ENCODE peak calls at places on chromosomes 2 and 18, in six cellular contexts. One of them, this sample, is unnamed.

GRCh38 chr2:118937817-118938216 is 4.2 kb upstream of the MARCO start:
- DNase-seq in cardiac fibroblast: no peak
- DNase-seq in NT2/D1: no peak
- DNase-seq in stimulated activated CD4-positive, alpha-beta T cell treated with anti-CD3 and anti-CD28 coated beads, Interleukin-2, amount 100 ng/mL, for 48 hours: no peak
- DNase-seq in stimulated activated naive B cell treated with anti-CD40 and anti-IgM and Interleukin-4, amounts not matched to agents 10 μg/mL and 1 μg/mL and 100 μg/mL, for 72 hours: no peak
- DNase-seq in NCI-H82: no peak
- DNase-seq in this sample: no peak

GRCh38 chr2:190126758-190127157 is 64.2 kb upstream of the MSTN start:
- DNase-seq in NCI-H82: no peak
- DNase-seq in cardiac fibroblast: peak; percentile 60
- DNase-seq in NT2/D1: no peak
- DNase-seq in stimulated activated CD4-positive, alpha-beta T cell treated with anti-CD3 and anti-CD28 coated beads, Interleukin-2, amount 100 ng/mL, for 48 hours: no peak
- DNase-seq in stimulated activated naive B cell treated with anti-CD40 and anti-IgM and Interleukin-4, amounts not matched to agents 10 μg/mL and 1 μg/mL and 100 μg/mL, for 72 hours: no peak
- DNase-seq in this sample: peak; percentile 56

GRCh38 chr2:26559044-26559405 is 81.1 kb upstream of the OTOF start:
- DNase-seq in stimulated activated naive B cell treated with anti-CD40 and anti-IgM and Interleukin-4, amounts not matched to agents 10 μg/mL and 1 μg/mL and 100 μg/mL, for 72 hours: no peak
- DNase-seq in cardiac fibroblast: no peak
- DNase-seq in stimulated activated CD4-positive, alpha-beta T cell treated with anti-CD3 and anti-CD28 coated beads, Interleukin-2, amount 100 ng/mL, for 48 hours: no peak
- DNase-seq in NT2/D1: no peak
- DNase-seq in NCI-H82: no peak
- DNase-seq in this sample: no peak

GRCh38 chr2:131125195-131125757 is 20.1 kb downstream of the PLEKHB2 start:
- DNase-seq in stimulated activated naive B cell treated with anti-CD40 and anti-IgM and Interleukin-4, amounts not matched to agents 10 μg/mL and 1 μg/mL and 100 μg/mL, for 72 hours: no peak
- DNase-seq in NCI-H82: no peak
- DNase-seq in stimulated activated CD4-positive, alpha-beta T cell treated with anti-CD3 and anti-CD28 coated beads, Interleukin-2, amount 100 ng/mL, for 48 hours: no peak
- DNase-seq in NT2/D1: no peak
- DNase-seq in cardiac fibroblast: no peak
- DNase-seq in this sample: no peak

GRCh38 chr18:47283476-47283875 is 32.0 kb upstream of the SKOR2 start:
- DNase-seq in NT2/D1: no peak
- DNase-seq in stimulated activated CD4-positive, alpha-beta T cell treated with anti-CD3 and anti-CD28 coated beads, Interleukin-2, amount 100 ng/mL, for 48 hours: no peak
- DNase-seq in cardiac fibroblast: peak; percentile 30
- DNase-seq in stimulated activated naive B cell treated with anti-CD40 and anti-IgM and Interleukin-4, amounts not matched to agents 10 μg/mL and 1 μg/mL and 100 μg/mL, for 72 hours: no peak
- DNase-seq in NCI-H82: peak; percentile 65
- DNase-seq in this sample: peak; percentile 46

GRCh38 chr2:168179592-168179991 is 67.8 kb downstream of the STK39 start:
- DNase-seq in NT2/D1: no peak
- DNase-seq in NCI-H82: peak; percentile 44
- DNase-seq in stimulated activated naive B cell treated with anti-CD40 and anti-IgM and Interleukin-4, amounts not matched to agents 10 μg/mL and 1 μg/mL and 100 μg/mL, for 72 hours: no peak
- DNase-seq in cardiac fibroblast: no peak
- DNase-seq in stimulated activated CD4-positive, alpha-beta T cell treated with anti-CD3 and anti-CD28 coated beads, Interleukin-2, amount 100 ng/mL, for 48 hours: no peak
- DNase-seq in this sample: no peak

GRCh38 chr2:83054751-83055150 is 1404.3 kb downstream of the SUCLG1 start:
- DNase-seq in stimulated activated CD4-positive, alpha-beta T cell treated with anti-CD3 and anti-CD28 coated beads, Interleukin-2, amount 100 ng/mL, for 48 hours: no peak
- DNase-seq in stimulated activated naive B cell treated with anti-CD40 and anti-IgM and Interleukin-4, amounts not matched to agents 10 μg/mL and 1 μg/mL and 100 μg/mL, for 72 hours: no peak
- DNase-seq in cardiac fibroblast: no peak
- DNase-seq in NT2/D1: no peak
- DNase-seq in NCI-H82: no peak
- DNase-seq in this sample: peak; percentile 47

GRCh38 chr2:240236217-240237111 is 96.0 kb upstream of the OTOS start:
- DNase-seq in stimulated activated CD4-positive, alpha-beta T cell treated with anti-CD3 and anti-CD28 coated beads, Interleukin-2, amount 100 ng/mL, for 48 hours: no peak
- DNase-seq in stimulated activated naive B cell treated with anti-CD40 and anti-IgM and Interleukin-4, amounts not matched to agents 10 μg/mL and 1 μg/mL and 100 μg/mL, for 72 hours: no peak
- DNase-seq in NCI-H82: peak; percentile 57
- DNase-seq in cardiac fibroblast: peak; percentile 31
- DNase-seq in NT2/D1: no peak
- DNase-seq in this sample: no peak

GRCh38 chr2:130759906-130760753 is 4.8 kb downstream of the AMER3 start:
- DNase-seq in stimulated activated naive B cell treated with anti-CD40 and anti-IgM and Interleukin-4, amounts not matched to agents 10 μg/mL and 1 μg/mL and 100 μg/mL, for 72 hours: no peak
- DNase-seq in NCI-H82: peak; percentile 61
- DNase-seq in cardiac fibroblast: peak; percentile 13
- DNase-seq in stimulated activated CD4-positive, alpha-beta T cell treated with anti-CD3 and anti-CD28 coated beads, Interleukin-2, amount 100 ng/mL, for 48 hours: no peak
- DNase-seq in NT2/D1: no peak
- DNase-seq in this sample: peak; percentile 25

GRCh38 chr2:162234620-162235462 is 8.4 kb downstream of the FAP start:
- DNase-seq in cardiac fibroblast: no peak
- DNase-seq in NCI-H82: no peak
- DNase-seq in stimulated activated naive B cell treated with anti-CD40 and anti-IgM and Interleukin-4, amounts not matched to agents 10 μg/mL and 1 μg/mL and 100 μg/mL, for 72 hours: no peak
- DNase-seq in NT2/D1: no peak
- DNase-seq in stimulated activated CD4-positive, alpha-beta T cell treated with anti-CD3 and anti-CD28 coated beads, Interleukin-2, amount 100 ng/mL, for 48 hours: no peak
- DNase-seq in this sample: no peak

GRCh38 chr2:124639524-124639923 is 614.4 kb downstream of the CNTNAP5 start:
- DNase-seq in stimulated activated CD4-positive, alpha-beta T cell treated with anti-CD3 and anti-CD28 coated beads, Interleukin-2, amount 100 ng/mL, for 48 hours: no peak
- DNase-seq in cardiac fibroblast: no peak
- DNase-seq in NCI-H82: no peak
- DNase-seq in stimulated activated naive B cell treated with anti-CD40 and anti-IgM and Interleukin-4, amounts not matched to agents 10 μg/mL and 1 μg/mL and 100 μg/mL, for 72 hours: no peak
- DNase-seq in NT2/D1: no peak
- DNase-seq in this sample: no peak

GRCh38 chr2:173400760-173401159 is 46.1 kb downstream of the CDCA7 start:
- DNase-seq in stimulated activated naive B cell treated with anti-CD40 and anti-IgM and Interleukin-4, amounts not matched to agents 10 μg/mL and 1 μg/mL and 100 μg/mL, for 72 hours: no peak
- DNase-seq in NT2/D1: peak; percentile 46
- DNase-seq in cardiac fibroblast: no peak
- DNase-seq in NCI-H82: peak; percentile 83
- DNase-seq in stimulated activated CD4-positive, alpha-beta T cell treated with anti-CD3 and anti-CD28 coated beads, Interleukin-2, amount 100 ng/mL, for 48 hours: no peak
- DNase-seq in this sample: no peak

GRCh38 chr2:64359892-64360657 is 93.9 kb upstream of the LGALSL start:
- DNase-seq in stimulated activated CD4-positive, alpha-beta T cell treated with anti-CD3 and anti-CD28 coated beads, Interleukin-2, amount 100 ng/mL, for 48 hours: peak; percentile 59
- DNase-seq in cardiac fibroblast: peak; percentile 90
- DNase-seq in NT2/D1: no peak
- DNase-seq in stimulated activated naive B cell treated with anti-CD40 and anti-IgM and Interleukin-4, amounts not matched to agents 10 μg/mL and 1 μg/mL and 100 μg/mL, for 72 hours: peak; percentile 31
- DNase-seq in NCI-H82: no peak
- DNase-seq in this sample: peak; percentile 89

GRCh38 chr18:34965511-34965910 is 75.7 kb upstream of the MAPRE2 start:
- DNase-seq in stimulated activated CD4-positive, alpha-beta T cell treated with anti-CD3 and anti-CD28 coated beads, Interleukin-2, amount 100 ng/mL, for 48 hours: no peak
- DNase-seq in stimulated activated naive B cell treated with anti-CD40 and anti-IgM and Interleukin-4, amounts not matched to agents 10 μg/mL and 1 μg/mL and 100 μg/mL, for 72 hours: no peak
- DNase-seq in NT2/D1: no peak
- DNase-seq in cardiac fibroblast: no peak
- DNase-seq in NCI-H82: no peak
- DNase-seq in this sample: no peak

GRCh38 chr18:61612517-61612916 is 279.3 kb downstream of the CDH20 start:
- DNase-seq in NT2/D1: no peak
- DNase-seq in NCI-H82: peak; percentile 87
- DNase-seq in cardiac fibroblast: no peak
- DNase-seq in stimulated activated CD4-positive, alpha-beta T cell treated with anti-CD3 and anti-CD28 coated beads, Interleukin-2, amount 100 ng/mL, for 48 hours: no peak
- DNase-seq in stimulated activated naive B cell treated with anti-CD40 and anti-IgM and Interleukin-4, amounts not matched to agents 10 μg/mL and 1 μg/mL and 100 μg/mL, for 72 hours: no peak
- DNase-seq in this sample: peak; percentile 44

GRCh38 chr18:46868171-46868921 is 49.0 kb downstream of the PIAS2 start:
- DNase-seq in stimulated activated CD4-positive, alpha-beta T cell treated with anti-CD3 and anti-CD28 coated beads, Interleukin-2, amount 100 ng/mL, for 48 hours: no peak
- DNase-seq in NCI-H82: no peak
- DNase-seq in cardiac fibroblast: no peak
- DNase-seq in NT2/D1: no peak
- DNase-seq in stimulated activated naive B cell treated with anti-CD40 and anti-IgM and Interleukin-4, amounts not matched to agents 10 μg/mL and 1 μg/mL and 100 μg/mL, for 72 hours: no peak
- DNase-seq in this sample: no peak

GRCh38 chr2:84160461-84160860 is 298.6 kb downstream of the SUCLG1 start:
- DNase-seq in stimulated activated CD4-positive, alpha-beta T cell treated with anti-CD3 and anti-CD28 coated beads, Interleukin-2, amount 100 ng/mL, for 48 hours: no peak
- DNase-seq in NT2/D1: no peak
- DNase-seq in stimulated activated naive B cell treated with anti-CD40 and anti-IgM and Interleukin-4, amounts not matched to agents 10 μg/mL and 1 μg/mL and 100 μg/mL, for 72 hours: no peak
- DNase-seq in NCI-H82: no peak
- DNase-seq in cardiac fibroblast: no peak
- DNase-seq in this sample: no peak

This sample was measured in choroid plexus epithelial cell.